ENCODE peak calls at places on chromosomes 4 and X, in nine cellular contexts. V is spleen, U is MCF 10A, G is fibroblast of mammary gland, B is body of pancreas, X is SK-N-SH, Q is Calu3, O is IMR-90, S is psoas muscle. L is an unnamed sample.

GRCh38 chrX:37726346-37726745 is 40.8 kb downstream of the XK start:
- DNase-seq in B (no peak), U (no peak), S (no peak), X (no peak), Q (no peak), G (no peak), O (no peak), V (no peak), L (no peak)

GRCh38 chr4:23903859-23904438 is 14.1 kb upstream of the PPARGC1A start:
- DNase-seq in B (no peak), X (no peak), U (no peak), Q (no peak), G (peak; percentile 55), S (no peak), V (no peak), O (no peak), L (no peak)

GRCh38 chr4:141127884-141128283 is 5.4 kb downstream of the RNF150 start:
- DNase-seq in O (no peak), U (no peak), V (no peak), Q (no peak), S (no peak), G (peak; percentile 28), X (no peak), B (peak; percentile 24), L (peak; percentile 27)

GRCh38 chr4:81378398-81378797 is 93.3 kb downstream of the RASGEF1B start:
- DNase-seq in X (no peak), S (no peak), G (no peak), O (no peak), V (no peak), B (no peak), U (no peak), Q (no peak), L (no peak)

GRCh38 chrX:107146670-107147069 is 28.0 kb upstream of the RBM41 start:
- DNase-seq in B (no peak), S (no peak), U (peak; percentile 57), G (peak; percentile 64), O (peak; percentile 7), X (no peak), Q (no peak), V (no peak), L (no peak)

GRCh38 chrX:40174594-40175415 is 77.0 kb upstream of the BCOR start:
- DNase-seq in X (peak; percentile 70), U (no peak), B (peak; percentile 54), V (peak; percentile 88), S (peak; percentile 56), G (no peak), O (no peak), Q (no peak), L (no peak)

GRCh38 chrX:135330709-135331108 is 21.4 kb downstream of the ETDC start:
- DNase-seq in G (no peak), S (no peak), O (no peak), X (no peak), U (no peak), B (no peak), Q (no peak), V (no peak), L (no peak)

GRCh38 chr4:152680988-152681731 is 1.4 kb upstream of the TMEM154 start:
- DNase-seq in V (no peak), X (no peak), U (peak; percentile 87), Q (peak; percentile 14), S (no peak), O (peak; percentile 59), G (peak; percentile 93), B (no peak), L (peak; percentile 13)

GRCh38 chr4:123170843-123171242 is 225.8 kb upstream of the SPRY1 start:
- DNase-seq in O (peak; percentile 4), U (no peak), B (no peak), G (no peak), V (no peak), Q (no peak), S (no peak), X (no peak), L (no peak)

GRCh38 chr4:101347557-101348366 is 436 bp upstream of the PPP3CA start:
- DNase-seq in S (peak; percentile 99), O (peak; percentile 95), X (peak; percentile 98), U (peak; percentile 97), Q (peak; percentile 95), B (peak; percentile 99), V (peak; percentile 100), G (peak; percentile 94), L (peak; percentile 93)
- TF ChIP-seq CTCF in S (no peak), O (peak; percentile 3), X (no peak), U (no peak), Q (no peak), B (no peak), V (no peak), G (no peak), L (peak; percentile 18)

DNA sequence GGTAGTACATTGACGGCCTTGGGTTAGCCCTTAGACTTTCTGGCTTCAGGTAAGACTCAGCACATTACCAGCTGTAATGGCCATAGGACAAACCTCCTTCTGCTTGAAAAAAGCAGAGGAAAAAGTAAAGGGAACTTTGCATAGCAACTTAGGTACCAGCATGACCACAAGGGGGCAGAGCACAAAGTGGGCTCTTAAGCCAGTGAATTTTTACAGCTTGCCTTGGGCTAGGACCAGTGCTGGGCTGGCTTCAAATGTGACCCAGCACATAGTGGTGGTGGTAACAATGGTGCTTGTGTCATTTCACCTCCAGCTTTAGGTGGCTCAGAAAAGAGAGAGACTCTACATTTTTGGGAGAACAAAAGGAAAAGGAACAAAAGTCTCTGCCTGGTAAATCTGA is 66.1 kb downstream of the KLHL4 start:
- DNase-seq in X (peak; percentile 2), U (peak; percentile 43), Q (peak; percentile 1), V (no peak), O (peak; percentile 10), B (no peak), S (no peak), G (peak; percentile 39), L (no peak)
- TF ChIP-seq CTCF in X (peak; percentile 67), U (peak; percentile 30), Q (no peak), V (no peak), O (peak; percentile 37), B (peak; percentile 28), S (peak; percentile 25), G (peak; percentile 55), L (peak; percentile 28)

GRCh38 chrX:139823806-139824205 is 109.0 kb downstream of the ATP11C start:
- DNase-seq in O (peak; percentile 25), V (no peak), B (no peak), G (peak; percentile 36), Q (no peak), X (no peak), S (no peak), U (peak; percentile 65), L (no peak)
- TF ChIP-seq CTCF in O (no peak), V (no peak), B (no peak), G (no peak), Q (no peak), X (no peak), S (no peak), U (no peak), L (no peak)

DNA sequence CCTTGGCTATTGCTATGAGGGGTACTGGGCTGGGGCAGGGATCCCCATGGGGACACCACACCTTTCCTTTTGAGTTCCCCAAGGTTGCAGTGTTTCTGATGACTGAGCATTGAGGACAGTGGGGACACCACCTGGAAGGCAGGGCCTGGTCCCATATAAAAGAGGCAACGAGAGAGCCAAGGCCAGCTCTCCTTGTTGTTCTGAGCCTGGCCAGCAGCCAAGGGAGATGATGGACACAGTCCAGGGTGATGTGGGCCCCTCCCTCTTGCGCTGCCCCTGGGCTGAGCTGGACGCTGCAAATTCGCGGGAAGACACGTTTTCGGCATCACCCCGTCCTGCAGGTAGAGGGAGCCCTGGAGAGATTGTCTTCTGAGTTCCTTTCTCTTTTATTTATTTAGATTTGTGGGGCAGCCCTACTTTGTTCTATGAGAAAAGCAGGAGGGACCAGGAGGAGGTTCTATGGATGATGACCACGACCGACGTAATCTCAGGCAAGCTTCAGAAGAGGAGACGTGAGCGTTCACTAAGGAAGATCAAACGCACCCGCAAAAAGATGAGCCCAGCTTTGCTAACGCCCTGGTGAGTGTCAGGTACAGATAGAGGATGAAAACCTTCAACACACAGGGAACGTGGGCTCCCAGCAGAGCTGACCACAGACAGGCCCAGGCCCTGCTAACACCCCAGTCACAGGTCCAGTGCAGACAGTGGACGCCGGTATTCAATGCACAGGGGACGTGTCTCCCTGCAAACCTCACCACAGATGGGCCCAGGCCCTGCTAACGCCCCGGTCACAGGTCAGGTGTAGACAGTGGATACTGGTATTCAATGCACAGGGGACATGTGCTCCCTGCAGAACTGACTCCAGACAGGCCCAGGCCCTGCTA is 97.4 kb downstream of the SHOX start:
- DNase-seq in O (no peak), U (no peak), Q (peak; percentile 6), X (no peak), B (no peak), G (no peak), S (no peak), V (no peak), L (no peak)
- TF ChIP-seq CTCF in O (no peak), U (no peak), Q (no peak), X (peak; percentile 26), B (no peak), G (no peak), S (no peak), V (no peak), L (no peak)

GRCh38 chr4:111808174-111808573 is 337.1 kb upstream of the FAM241A start:
- DNase-seq in Q (no peak), X (no peak), V (no peak), U (no peak), O (no peak), B (no peak), S (no peak), G (no peak), L (no peak)

GRCh38 chr4:111802191-111802590 is 343.1 kb upstream of the FAM241A start:
- DNase-seq in U (peak; percentile 34), S (no peak), B (no peak), V (no peak), O (no peak), X (no peak), Q (no peak), G (peak; percentile 43), L (no peak)

GRCh38 chr4:111807556-111807955 is 337.7 kb upstream of the FAM241A start:
- DNase-seq in S (no peak), O (no peak), V (no peak), B (no peak), G (no peak), X (no peak), Q (no peak), U (no peak), L (no peak)

GRCh38 chr4:111811661-111812060 is 333.6 kb upstream of the FAM241A start:
- DNase-seq in U (no peak), B (no peak), Q (no peak), X (no peak), S (no peak), V (no peak), O (no peak), G (no peak), L (no peak)

GRCh38 chr4:111806331-111806730 is 338.9 kb upstream of the FAM241A start:
- DNase-seq in U (peak; percentile 38), Q (peak; percentile 44), G (no peak), B (no peak), S (no peak), V (no peak), X (peak; percentile 7), O (no peak), L (no peak)
- TF ChIP-seq CTCF in U (peak; percentile 30), Q (peak; percentile 39), G (peak; percentile 20), B (no peak), S (no peak), V (no peak), X (no peak), O (no peak), L (peak; percentile 19)

GRCh38 chrX:109839694-109840358 is 106.8 kb upstream of the ACSL4 start:
- DNase-seq in V (no peak), O (no peak), Q (no peak), X (no peak), B (peak; percentile 11), S (peak; percentile 19), G (peak; percentile 63), U (peak; percentile 65), L (no peak)
- TF ChIP-seq CTCF in V (no peak), O (no peak), Q (no peak), X (no peak), B (no peak), S (no peak), G (peak; percentile 30), U (peak; percentile 7), L (peak; percentile 30)